ENCODE peak calls at places on chromosomes 3 and 15, in seven cellular contexts. I, B, L, D, U, W and N are unnamed samples.

GRCh38 chr3:151183253-151183652 is 19.8 kb downstream of the GPR171 start:
- DNase-seq in I (no peak), D (no peak), L (no peak), B (no peak), W (no peak), U (no peak), N (no peak)

GRCh38 chr3:153087595-153088566 is 74.1 kb upstream of the RAP2B start:
- DNase-seq in L (no peak), I (no peak), U (no peak), B (no peak), W (peak; percentile 75), D (no peak), N (no peak)

GRCh38 chr3:172735014-172735413 is 15.5 kb upstream of the ECT2 start:
- DNase-seq in I (no peak), L (no peak), D (no peak), B (no peak), U (no peak), W (no peak), N (no peak)

GRCh38 chr3:12716605-12717121 is 42.4 kb downstream of the TMEM40 start:
- DNase-seq in I (no peak), B (no peak), L (no peak), D (no peak), U (no peak), W (peak; percentile 12), N (no peak)

GRCh38 chr3:129015388-129016105 is 14.4 kb downstream of the EFCC1 start:
- DNase-seq in D (no peak), W (no peak), I (no peak), U (peak; percentile 45), L (no peak), B (no peak), N (no peak)

GRCh38 chr3:193711165-193711485 is 118.1 kb downstream of the OPA1 start:
- DNase-seq in I (peak; percentile 32), U (no peak), L (no peak), D (no peak), B (no peak), W (no peak), N (no peak)

GRCh38 chr15:65789759-65790158 is 2.3 kb downstream of the DENND4A start:
- DNase-seq in U (no peak), B (no peak), W (no peak), I (no peak), L (no peak), D (no peak), N (no peak)

GRCh38 chr3:115233021-115233420 is 85.9 kb upstream of the ZBTB20 start:
- DNase-seq in U (no peak), D (no peak), I (no peak), L (no peak), B (no peak), W (no peak), N (no peak)

GRCh38 chr15:27398631-27399030 is 427.6 kb downstream of the GABRG3 start:
- DNase-seq in B (no peak), I (no peak), D (no peak), L (no peak), U (no peak), W (no peak), N (no peak)

GRCh38 chr15:51536965-51537574 is 85.5 kb downstream of the DMXL2 start:
- DNase-seq in U (no peak), D (no peak), I (peak; percentile 36), W (peak; percentile 17), B (no peak), L (no peak), N (no peak)

GRCh38 chr3:105385179-105385578 is 18.5 kb downstream of the ALCAM start:
- DNase-seq in D (no peak), L (no peak), I (no peak), U (no peak), W (peak; percentile 36), B (no peak), N (no peak)

GRCh38 chr3:71725279-71725991 is at the start of gene EIF4E3:
- DNase-seq in L (no peak), U (peak; percentile 47), I (peak; percentile 65), D (peak; percentile 52), B (no peak), W (no peak), N (peak; percentile 80)

GRCh38 chr15:94924971-94925593 is 693.7 kb downstream of the MCTP2 start:
- DNase-seq in U (no peak), W (no peak), D (no peak), B (no peak), L (no peak), I (no peak), N (no peak)

GRCh38 chr3:58237238-58237939 is at the start of gene ABHD6:
- DNase-seq in L (no peak), I (peak; percentile 83), D (peak; percentile 76), W (peak; percentile 65), U (peak; percentile 79), B (peak; percentile 87), N (peak; percentile 92)
- TF ChIP-seq CTCF in L (peak; percentile 2), I (no peak), D (peak; percentile 34), W (peak; percentile 24), U (no peak), B (peak; percentile 22), N (peak; percentile 65)

GRCh38 chr15:48408337-48408736 is 77.1 kb downstream of the DUT start:
- DNase-seq in B (no peak), D (no peak), U (no peak), L (no peak), I (no peak), W (no peak), N (no peak)

GRCh38 chr15:48402778-48403177 is 71.5 kb downstream of the DUT start:
- DNase-seq in B (peak; percentile 42), L (no peak), D (no peak), W (no peak), I (no peak), U (no peak), N (peak; percentile 23)

GRCh38 chr15:48409623-48410022 is 78.4 kb downstream of the DUT start:
- DNase-seq in W (no peak), U (no peak), I (no peak), B (no peak), D (no peak), L (no peak), N (no peak)

GRCh38 chr15:48406240-48406891 is 75.1 kb downstream of the DUT start:
- DNase-seq in I (no peak), D (no peak), B (no peak), W (no peak), U (no peak), L (no peak), N (no peak)

DNA sequence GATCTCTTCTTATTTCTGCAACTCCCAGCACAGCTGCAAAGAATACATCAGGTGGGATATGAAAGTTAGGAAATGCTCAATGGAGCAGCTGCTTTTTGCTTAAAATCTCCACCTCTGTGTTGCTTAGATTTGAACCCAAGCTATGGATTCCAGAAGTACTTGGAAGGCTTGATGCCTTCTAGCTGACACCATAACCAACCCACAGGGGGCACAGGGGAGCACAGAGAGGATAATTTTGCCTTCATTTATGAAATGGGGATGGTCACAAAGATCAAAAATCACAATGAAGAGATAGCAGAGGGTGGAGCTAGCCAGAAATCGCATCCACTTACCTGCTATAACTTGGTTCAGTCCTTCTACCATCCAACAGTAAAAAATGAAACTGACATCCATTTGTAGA is 75.7 kb downstream of the DUT start:
- DNase-seq in D (no peak), I (peak; percentile 45), B (no peak), L (no peak), W (no peak), U (no peak), N (no peak)
- TF ChIP-seq CTCF in D (peak; percentile 54), I (peak; percentile 60), B (peak; percentile 20), L (no peak), W (peak; percentile 34), U (no peak), N (no peak)

GRCh38 chr3:73768594-73769308 is 144.0 kb upstream of the PDZRN3 start:
- DNase-seq in D (no peak), I (peak; percentile 16), U (no peak), W (no peak), L (no peak), B (no peak), N (no peak)
- TF ChIP-seq CTCF in D (no peak), I (peak; percentile 34), U (no peak), W (no peak), L (no peak), B (no peak), N (no peak)

DNA sequence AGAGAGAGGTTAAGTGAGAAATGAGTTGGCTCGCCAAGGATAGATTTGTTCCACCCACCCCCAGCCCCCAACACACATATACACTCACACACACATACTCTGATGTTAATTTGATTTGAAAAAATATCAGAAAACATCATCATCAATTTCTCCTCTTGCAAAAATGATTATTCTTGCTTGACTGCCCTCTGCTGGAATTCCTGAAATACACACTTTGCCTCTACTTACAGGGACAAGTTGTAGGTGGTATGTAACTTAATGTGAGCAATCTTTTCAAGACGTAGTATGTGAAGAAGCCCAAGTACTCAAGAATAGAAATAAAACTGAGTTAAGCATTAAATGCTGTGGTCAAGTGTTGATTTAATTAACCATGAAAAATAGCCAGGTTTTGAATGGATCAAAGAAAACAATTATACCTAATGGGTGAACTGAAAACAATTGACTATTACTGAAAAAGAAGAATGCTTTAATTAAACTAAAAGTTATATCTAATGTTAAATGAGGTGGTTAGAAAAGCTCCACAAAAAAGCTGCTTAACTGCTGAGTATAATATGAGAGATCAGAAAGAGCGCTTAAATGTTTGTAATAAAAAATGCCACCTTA is 46.6 kb upstream of the MDFIC2 start:
- DNase-seq in I (peak; percentile 50), B (no peak), D (no peak), U (no peak), W (peak; percentile 59), L (no peak), N (no peak)
- TF ChIP-seq CTCF in I (peak; percentile 87), B (peak; percentile 56), D (peak; percentile 76), U (peak; percentile 35), W (peak; percentile 73), L (no peak), N (peak; percentile 39)

DNA sequence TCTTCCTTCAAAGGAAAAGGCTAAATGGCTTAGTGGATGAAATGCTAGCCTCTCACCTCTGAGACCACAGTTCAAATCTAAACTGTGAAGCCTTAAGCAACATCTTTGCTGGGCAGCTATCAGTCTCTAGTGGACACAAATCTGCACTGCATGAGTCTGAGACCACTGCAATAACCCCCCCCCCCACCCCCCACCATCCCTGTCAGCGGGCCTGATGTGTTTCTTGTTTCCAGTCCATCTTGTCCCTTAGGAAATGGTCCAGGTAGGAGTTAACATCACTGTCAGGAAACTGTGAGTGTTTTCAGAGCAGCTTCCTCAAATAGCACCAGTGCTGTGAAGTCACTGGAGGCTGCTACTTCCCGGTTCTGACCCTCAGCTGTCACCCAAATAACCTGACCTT is 140.6 kb upstream of the TMCO5A start:
- DNase-seq in W (no peak), U (no peak), D (no peak), B (no peak), L (no peak), I (peak; percentile 34), N (no peak)
- TF ChIP-seq CTCF in W (peak; percentile 45), U (no peak), D (peak; percentile 40), B (no peak), L (no peak), I (peak; percentile 39), N (no peak)

DNA sequence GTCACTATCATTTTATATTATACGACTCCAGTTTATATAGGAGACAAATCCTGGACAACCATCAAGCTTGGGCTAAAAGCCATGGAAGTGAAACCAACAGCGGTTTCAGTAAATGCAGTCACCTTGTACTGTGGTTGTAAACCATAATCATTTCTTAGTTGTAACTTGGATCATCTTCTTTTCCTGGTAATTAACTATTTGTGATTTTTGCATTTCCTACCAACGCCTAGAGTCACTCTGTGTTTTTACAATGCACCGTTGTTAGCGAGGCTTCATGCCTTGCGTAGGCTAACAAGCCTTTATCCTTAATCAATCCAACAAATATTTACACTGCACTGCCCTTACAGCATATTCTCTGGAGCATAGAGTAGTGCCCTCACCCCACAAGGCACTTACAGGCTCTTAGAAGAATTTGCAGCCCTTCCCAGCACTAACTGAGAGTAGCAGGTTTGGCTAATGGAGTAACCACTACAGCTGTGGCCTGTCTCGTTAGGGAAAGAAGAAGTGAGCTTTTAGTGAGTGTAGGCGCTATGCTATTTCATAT is 62.6 kb downstream of the ABHD2 start:
- DNase-seq in W (no peak), L (no peak), D (no peak), I (no peak), U (no peak), B (no peak), N (no peak)
- TF ChIP-seq CTCF in W (no peak), L (no peak), D (no peak), I (no peak), U (no peak), B (no peak), N (no peak)